ENCODE peak calls at places on chromosome X, in nine cellular contexts. T, Y, N, C, Q, B, L, U and V are unnamed samples.

GRCh38 chrX:121160987-121161386 is 113.6 kb downstream of the GLUD2 start:
- DNase-seq in T (no peak), Y (no peak), N (no peak), C (no peak), Q (no peak), B (no peak), L (no peak), U (no peak), V (no peak)

GRCh38 chrX:136497556-136498048 is at the start of gene HTATSF1:
- DNase-seq in T (no peak), Y (no peak), N (no peak), C (no peak), Q (no peak), B (peak; percentile 8), L (no peak), U (no peak), V (no peak)

GRCh38 chrX:140440891-140441290 is 64.0 kb downstream of the SOX3 start:
- DNase-seq in T (no peak), Y (no peak), N (no peak), C (no peak), Q (no peak), B (peak; percentile 37), L (no peak), U (no peak), V (peak; percentile 30)

GRCh38 chrX:134604701-134605271 is 53.5 kb downstream of the PLAC1 start:
- DNase-seq in T (no peak), Y (no peak), N (no peak), C (no peak), Q (no peak), B (no peak), L (peak; percentile 45), U (no peak), V (peak; percentile 91)

GRCh38 chrX:155065035-155065734 is 5.8 kb downstream of the CMC4 start:
- DNase-seq in T (no peak), Y (no peak), N (no peak), C (no peak), Q (no peak), B (no peak), L (no peak), U (no peak), V (no peak)

GRCh38 chrX:13432776-13433605 is 113.1 kb upstream of the ATXN3L start:
- DNase-seq in T (no peak), Y (no peak), N (no peak), C (no peak), Q (no peak), B (no peak), L (no peak), U (peak; percentile 35), V (no peak)

GRCh38 chrX:47690175-47690574 is 31.2 kb upstream of the UXT start:
- DNase-seq in T (no peak), Y (no peak), N (no peak), C (no peak), Q (no peak), B (no peak), L (no peak), U (no peak), V (no peak)

GRCh38 chrX:75273483-75273882 is 402 bp upstream of the UPRT start:
- DNase-seq in T (no peak), Y (peak; percentile 5), N (peak; percentile 57), C (no peak), Q (no peak), B (no peak), L (no peak), U (no peak), V (no peak)

GRCh38 chrX:110026099-110026844 is 23.4 kb downstream of the TMEM164 start:
- DNase-seq in T (no peak), Y (no peak), N (no peak), C (no peak), Q (no peak), B (no peak), L (no peak), U (no peak), V (no peak)

DNA sequence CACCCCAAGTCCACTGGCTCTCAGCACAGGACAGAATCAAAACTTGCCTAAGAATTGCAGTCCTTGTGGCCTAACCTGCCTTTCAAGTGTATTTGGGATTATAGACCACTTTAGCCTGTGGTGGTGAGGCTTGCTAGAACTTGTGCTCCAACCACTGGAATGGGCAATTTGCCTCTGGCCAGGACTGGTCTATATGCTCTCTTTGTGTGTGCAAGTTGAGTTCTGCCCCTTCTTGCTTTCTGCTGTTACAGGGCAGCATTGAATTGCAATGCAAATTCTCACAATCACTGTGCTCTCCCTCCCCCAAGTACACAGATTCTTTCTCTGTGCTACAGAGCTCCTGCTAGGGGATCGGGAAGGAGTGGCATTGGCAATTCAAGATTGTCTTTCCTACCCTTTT is 233.6 kb upstream of the DIPK2B start:
- DNase-seq in T (no peak), Y (no peak), N (no peak), C (no peak), Q (no peak), B (peak; percentile 13), L (no peak), U (no peak), V (no peak)
- H3K27ac ChIP-seq in T (no peak overlapping the region), Y (no peak overlapping the region), N (no peak overlapping the region), C (no peak overlapping the region), Q (no peak overlapping the region), B (no peak overlapping the region), L (no peak overlapping the region), U (no peak overlapping the region), V (no peak overlapping the region)

GRCh38 chrX:42837747-42838146 is 59.8 kb upstream of the PPP1R2C start:
- DNase-seq in T (no peak), Y (no peak), N (no peak), C (no peak), Q (no peak), B (no peak), L (no peak), U (no peak), V (no peak)
- H3K27ac ChIP-seq in T (no peak overlapping the region), Y (no peak overlapping the region), N (no peak overlapping the region), C (no peak overlapping the region), Q (no peak overlapping the region), B (no peak overlapping the region), L (no peak overlapping the region), U (no peak overlapping the region), V (no peak overlapping the region)

DNA sequence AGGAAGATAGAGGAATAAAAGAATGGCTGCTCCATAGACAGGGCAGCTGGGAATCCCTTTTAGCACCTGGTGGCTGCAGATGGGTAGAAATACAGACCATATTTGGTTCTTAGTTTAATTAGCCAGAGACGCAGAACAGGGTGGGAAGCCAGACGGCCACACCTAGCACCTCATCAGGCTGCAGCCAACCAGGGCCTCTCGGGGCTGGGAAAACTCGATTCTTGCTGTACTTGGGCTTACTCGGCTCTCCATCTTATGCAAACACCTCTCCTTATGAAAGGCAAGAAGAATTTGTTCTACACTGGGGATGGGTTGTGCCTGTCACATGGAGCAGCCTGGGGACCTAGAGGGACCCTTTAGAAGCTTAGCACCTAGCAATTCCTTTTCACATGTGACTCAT is 19.7 kb downstream of the IRAK1 start:
- DNase-seq in T (no peak), Y (no peak), N (no peak), C (no peak), Q (no peak), B (peak; percentile 12), L (no peak), U (no peak), V (no peak)
- H3K27ac ChIP-seq in T (no peak overlapping the region), Y (no peak overlapping the region), N (no peak overlapping the region), C (no peak overlapping the region), Q (no peak overlapping the region), B (no peak overlapping the region), L (no peak overlapping the region), U (no peak overlapping the region), V (no peak overlapping the region)

GRCh38 chrX:20224814-20225487 is 41.8 kb downstream of the RPS6KA3 start:
- DNase-seq in T (no peak), Y (no peak), N (no peak), C (no peak), Q (no peak), B (peak; percentile 4), L (no peak), U (no peak), V (no peak)
- H3K27ac ChIP-seq in T (no peak overlapping the region), Y (no peak overlapping the region), N (no peak overlapping the region), C (no peak overlapping the region), Q (no peak overlapping the region), B (no peak overlapping the region), L (no peak overlapping the region), U (no peak overlapping the region), V (no peak overlapping the region)